ENCODE peak calls at places on chromosome 3, in six cellular contexts. N is IMR-90, S is neuronal stem cell, J is trophoblast cell, C is H9, V is H1. X is an unnamed sample.
A peak's percentile ranks its signal among the peaks of the same experiment; 100 is the strongest.

GRCh38 chr3:168021737-168022450 is 73.8 kb downstream of the GOLIM4 start:
- DNase-seq in N (no peak), S (no peak), J (peak; percentile 61), C (no peak), V (no peak), X (no peak)

GRCh38 chr3:55623786-55624185 is 136.7 kb upstream of the WNT5A start:
- DNase-seq in N (peak; percentile 41), S (no peak), J (peak; percentile 57), C (no peak), V (no peak), X (peak; percentile 40)

GRCh38 chr3:158631986-158632385 is 12.3 kb upstream of the GFM1 start:
- DNase-seq in N (no peak), S (peak; percentile 35), J (no peak), C (no peak), V (no peak), X (no peak)

GRCh38 chr3:41893977-41894376 is 67.9 kb downstream of the ULK4 start:
- DNase-seq in N (peak; percentile 62), S (no peak), J (peak; percentile 68), C (no peak), V (no peak), X (peak; percentile 57)

GRCh38 chr3:107045791-107046190 is 331.4 kb upstream of the CCDC54 start:
- DNase-seq in N (no peak), S (no peak), J (no peak), C (no peak), V (no peak), X (no peak)

GRCh38 chr3:132513057-132513456 is 84.0 kb upstream of the ACKR4 start:
- DNase-seq in N (no peak), S (no peak), J (no peak), C (no peak), V (no peak), X (no peak)

GRCh38 chr3:31305324-31305723 is 227.4 kb upstream of the STT3B start:
- DNase-seq in N (no peak), S (no peak), J (no peak), C (no peak), V (no peak), X (no peak)

GRCh38 chr3:188006726-188007393 is 147.1 kb upstream of the LPP start:
- DNase-seq in N (no peak), S (no peak), J (no peak), C (no peak), V (no peak), X (no peak)

GRCh38 chr3:127211118-127212060 is 18.5 kb downstream of the PRR23E start:
- DNase-seq in N (no peak), S (no peak), J (no peak), C (no peak), V (no peak), X (no peak)

GRCh38 chr3:143307613-143308183 is 188.1 kb downstream of the CHST2 start:
- DNase-seq in N (peak; percentile 76), S (no peak), J (peak; percentile 14), C (no peak), V (no peak), X (peak; percentile 93)

GRCh38 chr3:132256984-132257383 is 60.2 kb upstream of the ACP3 start:
- DNase-seq in N (peak; percentile 56), S (peak; percentile 41), J (peak; percentile 51), C (peak; percentile 62), V (no peak), X (peak; percentile 70)

GRCh38 chr3:53534996-53535395 is 40.6 kb downstream of the CACNA1D start:
- DNase-seq in N (no peak), S (no peak), J (no peak), C (no peak), V (no peak), X (no peak)

GRCh38 chr3:14175383-14176037 is 2.9 kb downstream of the XPC start:
- DNase-seq in N (peak; percentile 25), S (no peak), J (no peak), C (no peak), V (no peak), X (peak; percentile 30)

GRCh38 chr3:87397210-87397609 is 120.8 kb upstream of the POU1F1 start:
- DNase-seq in N (peak; percentile 0), S (no peak), J (no peak), C (no peak), V (no peak), X (no peak)

GRCh38 chr3:132347095-132347494 is 29.9 kb downstream of the ACP3 start:
- DNase-seq in N (no peak), S (no peak), J (peak; percentile 77), C (no peak), V (no peak), X (no peak)

GRCh38 chr3:44674211-44674610 is 25.7 kb downstream of the ZNF35 start:
- DNase-seq in N (no peak), S (no peak), J (no peak), C (no peak), V (no peak), X (no peak)

GRCh38 chr3:108022316-108023150 is 68.3 kb downstream of the CD47 start:
- DNase-seq in N (no peak), S (no peak), J (peak; percentile 95), C (no peak), V (no peak), X (peak; percentile 16)

GRCh38 chr3:127390365-127391025 is 102.6 kb upstream of the PRR20G start:
- DNase-seq in N (no peak), S (no peak), J (no peak), C (no peak), V (no peak), X (no peak)

GRCh38 chr3:24640330-24640877 is 145.8 kb upstream of the THRB start:
- DNase-seq in N (no peak), S (no peak), J (peak; percentile 15), C (no peak), V (no peak), X (peak; percentile 25)

GRCh38 chr3:17398959-17399551 is 343.4 kb downstream of the TBC1D5 start:
- DNase-seq in N (no peak), S (no peak), J (no peak), C (no peak), V (no peak), X (no peak)

DNA sequence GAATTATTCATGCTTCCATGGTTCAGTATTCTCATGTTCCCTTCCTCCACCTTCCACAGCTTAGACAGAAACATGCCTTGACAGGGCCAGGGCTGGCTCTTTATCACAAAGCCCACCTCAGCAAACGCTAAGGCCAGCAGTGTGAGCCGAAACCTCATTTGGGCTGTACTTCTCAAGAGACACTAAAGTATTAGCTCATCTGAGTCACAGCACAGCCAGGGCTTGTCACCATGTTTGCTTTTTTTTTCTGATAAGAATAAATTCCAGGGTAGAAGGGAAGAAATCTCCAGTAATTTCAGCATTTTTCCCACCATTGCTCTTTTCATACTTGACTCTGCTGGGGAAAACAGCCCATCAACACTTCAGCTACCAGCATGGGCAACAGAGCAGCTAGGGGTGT is 95.4 kb downstream of the MYLK start:
- DNase-seq in N (peak; percentile 61), S (no peak), J (peak; percentile 71), C (no peak), V (no peak), X (peak; percentile 70)
- H3K18ac ChIP-seq in N (peak overlapping the region; percentile 59), S (peak overlapping the region; percentile 73), J (peak overlapping the region; percentile 87), C (no peak overlapping the region), V (no peak overlapping the region), X (peak overlapping the region; percentile 97)

GRCh38 chr3:37227870-37228549 is 53.6 kb upstream of the LRRFIP2 start:
- DNase-seq in N (no peak), S (no peak), J (no peak), C (no peak), V (no peak), X (no peak)

GRCh38 chr3:37229740-37230139 is 55.4 kb upstream of the LRRFIP2 start:
- DNase-seq in N (no peak), S (no peak), J (no peak), C (no peak), V (no peak), X (no peak)

GRCh38 chr3:37225481-37225880 is 51.1 kb upstream of the LRRFIP2 start:
- DNase-seq in N (no peak), S (no peak), J (no peak), C (no peak), V (no peak), X (no peak)

GRCh38 chr3:37228734-37229133 is 54.4 kb upstream of the LRRFIP2 start:
- DNase-seq in N (no peak), S (no peak), J (no peak), C (no peak), V (no peak), X (no peak)

DNA sequence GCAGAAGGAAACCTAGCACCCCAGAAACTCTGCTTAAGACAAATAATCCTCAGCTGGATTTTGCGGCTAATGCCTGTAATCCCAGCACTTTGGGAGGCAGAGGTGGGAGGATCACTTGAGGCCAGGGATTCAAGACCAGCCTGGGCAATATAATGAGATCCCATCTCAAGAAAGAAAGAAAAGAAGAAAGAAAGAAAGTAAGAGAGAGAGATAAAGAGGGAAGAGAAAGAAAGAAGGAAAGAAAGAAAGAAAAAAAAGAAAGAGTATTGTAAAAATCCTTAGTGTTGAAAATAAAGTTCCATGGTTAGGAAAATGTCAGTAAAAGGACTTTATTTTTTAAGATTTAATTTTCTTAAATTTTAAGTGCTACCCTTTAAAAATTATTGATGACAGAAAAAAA is 54.9 kb upstream of the LRRFIP2 start:
- DNase-seq in N (no peak), S (no peak), J (no peak), C (no peak), V (no peak), X (no peak)
- H3K14ac ChIP-seq in N (no peak overlapping the region), S (no peak overlapping the region), J (no peak overlapping the region), C (no peak overlapping the region), V (no peak overlapping the region), X (no peak overlapping the region)

GRCh38 chr3:48662753-48663488 is at the start of gene CELSR3:
- DNase-seq in N (peak; percentile 90), S (peak; percentile 90), J (peak; percentile 94), C (peak; percentile 90), V (peak; percentile 73), X (peak; percentile 95)
- H3K18ac ChIP-seq in N (peak within 1 kb of the TSS; percentile 27), S (peak within 1 kb of the TSS; percentile 98), J (peak within 1 kb of the TSS; percentile 78), C (peak within 1 kb of the TSS; percentile 98), V (peak within 1 kb of the TSS; percentile 97), X (peak within 1 kb of the TSS; percentile 83)

GRCh38 chr3:120681018-120681417 is 1.0 kb downstream of the HGD start:
- DNase-seq in N (no peak), S (no peak), J (no peak), C (no peak), V (no peak), X (no peak)

GRCh38 chr3:120683213-120683612 is 1.2 kb upstream of the HGD start:
- DNase-seq in N (peak; percentile 45), S (no peak), J (no peak), C (no peak), V (no peak), X (no peak)

GRCh38 chr3:120680193-120680894 is 1.7 kb downstream of the HGD start:
- DNase-seq in N (no peak), S (no peak), J (no peak), C (no peak), V (no peak), X (no peak)

GRCh38 chr3:120682095-120682681 is at the start of gene HGD:
- DNase-seq in N (peak; percentile 26), S (no peak), J (no peak), C (no peak), V (no peak), X (no peak)

DNA sequence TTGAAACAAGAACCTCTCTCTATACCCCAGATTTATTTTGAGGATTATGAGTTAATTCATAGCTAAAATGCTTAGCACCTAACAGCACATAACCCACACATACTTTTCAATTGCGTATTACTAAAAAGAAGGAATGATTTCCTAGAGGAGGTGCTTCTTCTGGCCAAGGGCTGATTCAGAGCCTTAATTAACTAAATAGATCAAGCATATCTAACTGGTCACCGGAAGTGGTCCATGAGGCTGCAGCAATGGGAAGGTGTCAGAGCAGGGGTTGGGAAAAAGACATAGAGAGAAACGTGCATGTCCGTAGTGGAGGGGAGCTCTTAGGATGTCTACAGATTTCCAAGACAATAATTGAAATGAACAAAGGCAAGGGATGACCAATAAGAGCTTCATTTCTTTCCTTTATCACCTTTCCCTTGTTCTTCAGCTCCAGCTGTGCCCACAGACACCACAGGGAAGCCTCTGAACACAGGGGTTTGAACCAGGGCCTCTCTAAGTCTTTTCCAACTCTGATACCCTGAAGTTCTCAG is 467 bp downstream of the HGD start:
- DNase-seq in N (no peak), S (no peak), J (no peak), C (no peak), V (no peak), X (no peak)
- H3K14ac ChIP-seq in N (no peak overlapping the region), S (no peak overlapping the region), J (no peak overlapping the region), C (no peak overlapping the region), V (no peak overlapping the region), X (no peak overlapping the region)

X was measured in mesenchymal stem cell.